ENCODE peak calls at places on chromosomes 1 and 21, in seven cellular contexts. F, I, L, Q, Z, N and R are unnamed samples.
A peak's percentile ranks its signal among the peaks of the same experiment; 100 is the strongest.

GRCh38 chr1:33146038-33146437 is 35.8 kb downstream of the TRIM62 start:
- DNase-seq in F (no peak), I (no peak), L (no peak), Q (no peak), Z (no peak), N (no peak), R (no peak)

GRCh38 chr1:10339815-10340214 is 59.0 kb upstream of the PGD start:
- DNase-seq in F (peak; percentile 32), I (no peak), L (no peak), Q (no peak), Z (peak; percentile 68), N (peak; percentile 88), R (no peak)

GRCh38 chr1:111707906-111708305 is 31.3 kb downstream of the INKA2 start:
- DNase-seq in F (no peak), I (no peak), L (no peak), Q (no peak), Z (no peak), N (peak; percentile 9), R (no peak)

GRCh38 chr1:9861371-9861770 is 37.6 kb upstream of the CLSTN1 start:
- DNase-seq in F (no peak), I (no peak), L (no peak), Q (no peak), Z (no peak), N (no peak), R (no peak)

GRCh38 chr1:33943978-33944377 is 80.1 kb downstream of the HMGB4 start:
- DNase-seq in F (no peak), I (no peak), L (no peak), Q (no peak), Z (no peak), N (peak; percentile 64), R (no peak)

GRCh38 chr1:25613091-25613490 is 3.5 kb upstream of the MAN1C1 start:
- DNase-seq in F (no peak), I (no peak), L (no peak), Q (no peak), Z (no peak), N (no peak), R (no peak)

GRCh38 chr1:113088972-113089371 is 16.0 kb downstream of the LRIG2 start:
- DNase-seq in F (no peak), I (no peak), L (no peak), Q (no peak), Z (no peak), N (peak; percentile 9), R (no peak)

GRCh38 chr1:204074274-204075115 is 1.6 kb downstream of the SOX13 start:
- DNase-seq in F (peak; percentile 58), I (no peak), L (peak; percentile 69), Q (no peak), Z (peak; percentile 86), N (peak; percentile 88), R (no peak)

GRCh38 chr21:39107739-39108138 is 75.5 kb downstream of the PSMG1 start:
- DNase-seq in F (no peak), I (no peak), L (no peak), Q (no peak), Z (no peak), N (no peak), R (no peak)

GRCh38 chr1:97095764-97096163 is 374.2 kb downstream of the PTBP2 start:
- DNase-seq in F (no peak), I (no peak), L (no peak), Q (no peak), Z (no peak), N (no peak), R (no peak)

GRCh38 chr1:53544731-53545515 is 85.7 kb downstream of the DMRTB1 start:
- DNase-seq in F (no peak), I (peak; percentile 6), L (no peak), Q (no peak), Z (no peak), N (no peak), R (no peak)

GRCh38 chr1:114745351-114745750 is 12.4 kb downstream of the CSDE1 start:
- DNase-seq in F (no peak), I (no peak), L (no peak), Q (no peak), Z (no peak), N (no peak), R (no peak)

GRCh38 chr21:44880762-44881585 is 7.5 kb upstream of the PTTG1IP start:
- DNase-seq in F (no peak), I (no peak), L (no peak), Q (no peak), Z (peak; percentile 22), N (peak; percentile 80), R (no peak)

GRCh38 chr1:243924588-243925349 is 74.7 kb upstream of the AKT3 start:
- DNase-seq in F (no peak), I (no peak), L (no peak), Q (no peak), Z (no peak), N (peak; percentile 80), R (no peak)
- H3K27ac ChIP-seq in F (no peak overlapping the region), I (no peak overlapping the region), L (no peak overlapping the region), Q (no peak overlapping the region), Z (no peak overlapping the region), N (no peak overlapping the region), R (no peak overlapping the region)

GRCh38 chr1:236509203-236509602 is 14.6 kb upstream of the LGALS8 start:
- DNase-seq in F (no peak), I (no peak), L (no peak), Q (no peak), Z (no peak), N (no peak), R (no peak)

GRCh38 chr1:236509647-236510401 is 14.0 kb upstream of the LGALS8 start:
- DNase-seq in F (peak; percentile 37), I (no peak), L (no peak), Q (no peak), Z (no peak), N (no peak), R (no peak)

GRCh38 chr1:236507022-236507700 is 16.6 kb upstream of the LGALS8 start:
- DNase-seq in F (peak; percentile 71), I (no peak), L (no peak), Q (no peak), Z (peak; percentile 72), N (peak; percentile 89), R (no peak)

GRCh38 chr1:236512019-236512418 is 11.8 kb upstream of the LGALS8 start:
- DNase-seq in F (no peak), I (no peak), L (no peak), Q (no peak), Z (no peak), N (peak; percentile 23), R (no peak)

GRCh38 chr1:236508593-236509027 is 15.2 kb upstream of the LGALS8 start:
- DNase-seq in F (no peak), I (no peak), L (no peak), Q (no peak), Z (no peak), N (no peak), R (no peak)
- H3K36me3 ChIP-seq in F (no peaks in the 10 kb centered on the region), I (no peaks in the 10 kb centered on the region), L (no peaks in the 10 kb centered on the region), Q (no peaks in the 10 kb centered on the region), Z (no peaks in the 10 kb centered on the region), N (no peaks in the 10 kb centered on the region), R (no peaks in the 10 kb centered on the region)

GRCh38 chr1:2479618-2480017 is 3.5 kb downstream of the PLCH2 start:
- DNase-seq in F (no peak), I (no peak), L (no peak), Q (no peak), Z (no peak), N (no peak), R (no peak)
- H3K27ac ChIP-seq in F (no peak overlapping the region), I (no peak overlapping the region), L (no peak overlapping the region), Q (no peak overlapping the region), Z (no peak overlapping the region), N (no peak overlapping the region), R (no peak overlapping the region)

DNA sequence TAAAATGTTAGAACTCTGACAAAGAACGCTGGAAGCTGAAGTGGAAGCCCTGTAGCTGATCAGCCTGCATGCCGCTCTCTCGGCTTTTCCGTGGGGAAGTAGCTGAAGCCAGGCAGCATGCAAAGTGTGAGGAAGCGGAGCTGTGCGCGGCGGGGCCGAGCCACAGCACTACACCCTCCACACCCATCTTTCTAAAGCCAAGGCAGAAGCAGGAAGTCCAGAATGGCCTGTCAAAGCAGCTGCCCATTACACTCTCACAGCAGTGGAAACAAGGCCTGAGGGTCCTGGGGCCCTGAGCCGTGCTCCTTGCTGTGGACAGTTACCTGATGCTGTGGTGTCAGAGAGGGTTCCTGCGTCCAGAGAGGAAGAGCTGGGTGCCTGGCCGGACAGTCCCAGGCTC is 69.6 kb downstream of the UBR4 start:
- DNase-seq in F (peak; percentile 56), I (no peak), L (no peak), Q (no peak), Z (no peak), N (no peak), R (no peak)
- H3K36me3 ChIP-seq in F (peaks cover 100% of the 10 kb centered on the region), I (peaks cover 79% of the 10 kb centered on the region), L (peaks cover 52% of the 10 kb centered on the region), Q (peaks cover 87% of the 10 kb centered on the region), Z (peaks cover 100% of the 10 kb centered on the region), N (peaks cover 86% of the 10 kb centered on the region), R (peaks cover 8% of the 10 kb centered on the region)

GRCh38 chr1:36322085-36322785 is 1.2 kb downstream of the EVA1B start:
- DNase-seq in F (no peak), I (no peak), L (no peak), Q (no peak), Z (peak; percentile 49), N (peak; percentile 41), R (no peak)

GRCh38 chr1:36322786-36323635 is 434 bp downstream of the EVA1B start:
- DNase-seq in F (peak; percentile 34), I (peak; percentile 64), L (peak; percentile 38), Q (no peak), Z (peak; percentile 67), N (peak; percentile 77), R (no peak)

GRCh38 chr1:36321119-36321951 is 2.1 kb downstream of the EVA1B start:
- DNase-seq in F (peak; percentile 60), I (no peak), L (peak; percentile 68), Q (no peak), Z (peak; percentile 92), N (peak; percentile 97), R (no peak)

GRCh38 chr1:36324322-36324802 is 917 bp upstream of the EVA1B start:
- DNase-seq in F (no peak), I (no peak), L (no peak), Q (no peak), Z (no peak), N (peak; percentile 32), R (no peak)

GRCh38 chr1:36323636-36324321 is at the start of gene EVA1B:
- DNase-seq in F (peak; percentile 73), I (peak; percentile 66), L (peak; percentile 67), Q (peak; percentile 55), Z (peak; percentile 92), N (peak; percentile 93), R (no peak)
- H3K27ac ChIP-seq in F (peak within 1 kb of the TSS; percentile 88), I (peak within 1 kb of the TSS; percentile 54), L (peak within 1 kb of the TSS; percentile 72), Q (peak within 1 kb of the TSS; percentile 98), Z (peak within 1 kb of the TSS; percentile 90), N (peak within 1 kb of the TSS; percentile 2), R (peak within 1 kb of the TSS; percentile 91)

DNA sequence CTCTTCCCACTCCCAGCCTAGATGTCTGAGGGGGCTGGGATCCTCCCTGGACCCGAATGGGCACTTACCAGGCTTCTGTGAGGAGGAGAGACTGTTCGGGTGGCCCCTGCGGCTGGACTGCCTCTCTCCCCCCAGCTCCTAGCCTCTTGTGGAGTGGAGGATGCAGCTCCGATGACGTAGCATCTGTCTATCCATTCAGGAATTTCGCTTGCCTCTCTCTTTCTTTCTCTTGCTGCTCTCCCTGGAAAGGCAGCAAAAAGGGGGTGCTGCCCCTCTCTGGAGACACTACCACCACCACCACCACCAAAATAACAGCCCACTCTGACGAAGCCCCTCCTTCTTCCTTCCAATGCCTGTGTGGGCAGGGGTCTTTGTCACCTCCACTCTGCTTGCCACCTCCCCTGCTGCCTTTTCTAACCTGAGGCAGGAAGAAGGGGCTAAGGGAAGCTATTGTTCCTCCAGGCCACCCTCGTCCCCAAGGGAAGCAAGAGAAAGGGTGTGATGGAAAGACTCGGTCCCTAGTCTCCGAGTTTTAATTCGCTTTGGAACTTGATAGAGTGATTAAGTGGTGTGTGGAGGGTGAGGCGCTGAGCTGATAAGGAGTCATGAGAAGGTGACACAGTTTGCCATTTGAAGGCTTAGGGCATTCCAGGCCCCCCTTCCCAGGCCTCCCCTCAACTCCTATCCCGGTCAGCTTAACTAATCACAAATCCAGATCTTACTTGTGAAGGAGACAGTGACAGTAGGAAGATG is 60.5 kb downstream of the RHBG start:
- DNase-seq in F (no peak), I (no peak), L (no peak), Q (no peak), Z (no peak), N (no peak), R (no peak)
- H3K36me3 ChIP-seq in F (no peaks in the 10 kb centered on the region), I (no peaks in the 10 kb centered on the region), L (no peaks in the 10 kb centered on the region), Q (no peaks in the 10 kb centered on the region), Z (no peaks in the 10 kb centered on the region), N (no peaks in the 10 kb centered on the region), R (no peaks in the 10 kb centered on the region)